ENCODE peak calls at places on chromosomes 13 and 19, in ten cellular contexts. N is stomach, M is AG04450, C is mammary epithelial cell, B is astrocyte of the cerebellum, W is type B pancreatic cell, F is progenitor cell of endocrine pancreas, I is fibroblast of lung, V is HFFc6, K is AG04449. A is an unnamed sample.

GRCh38 chr13:26623125-26623524 is 65.6 kb downstream of the WASF3 start:
- DNase-seq in V (no peak), N (no peak), I (no peak), K (no peak), B (no peak), M (no peak), F (no peak), C (no peak), W (no peak), A (no peak)

GRCh38 chr19:1324792-1325567 is 39.3 kb downstream of the EFNA2 start:
- DNase-seq in M (peak), W (no peak), K (no peak), B (peak), F (no peak), N (peak), I (peak), V (peak), C (peak), A (no peak)

GRCh38 chr19:55255618-55256423 is 3.0 kb downstream of the PPP6R1 start:
- DNase-seq in M (no peak), K (no peak), W (no peak), I (peak), F (no peak), V (peak), C (peak), B (no peak), N (peak), A (no peak)

GRCh38 chr19:782195-783043 is 14.8 kb upstream of the PTBP1 start:
- DNase-seq in M (no peak), C (no peak), F (peak), K (peak), W (peak), B (no peak), I (peak), V (peak), N (peak), A (no peak)

GRCh38 chr13:111943229-111943795 is 123.6 kb upstream of the SOX1 start:
- DNase-seq in C (no peak), K (no peak), N (peak), I (no peak), F (no peak), W (no peak), V (no peak), B (no peak), M (no peak), A (peak)

GRCh38 chr19:54305141-54305540 is 7.8 kb downstream of the LILRA5 start:
- DNase-seq in W (peak), B (no peak), C (no peak), M (no peak), I (no peak), N (no peak), K (no peak), V (no peak), F (no peak), A (peak)

GRCh38 chr19:3670796-3671679 is 29.2 kb downstream of the PIP5K1C start:
- DNase-seq in M (peak), K (no peak), I (peak), N (peak), V (peak), B (no peak), W (no peak), F (no peak), C (no peak), A (no peak)

GRCh38 chr13:49082653-49083536 is 107.2 kb downstream of the FNDC3A start:
- DNase-seq in W (no peak), N (no peak), B (no peak), F (no peak), I (peak), V (peak), C (peak), K (peak), M (peak), A (no peak)

GRCh38 chr13:109156181-109156935 is 526.9 kb downstream of the MYO16 start:
- DNase-seq in F (no peak), I (peak), C (peak), B (peak), N (no peak), V (peak), M (peak), K (peak), W (no peak), A (no peak)

GRCh38 chr19:50328257-50329145 is 676 bp downstream of the KCNC3 start:
- DNase-seq in C (no peak), W (no peak), I (no peak), K (no peak), V (no peak), F (no peak), B (no peak), M (no peak), N (no peak), A (no peak)

GRCh38 chr19:31256601-31256990 is 92.6 kb downstream of the TSHZ3 start:
- DNase-seq in B (no peak), M (no peak), N (no peak), V (no peak), I (no peak), F (no peak), C (no peak), K (no peak), W (no peak), A (peak)

GRCh38 chr19:30395283-30395682 is 23.1 kb downstream of the ZNF536 start:
- DNase-seq in W (no peak), M (no peak), F (no peak), I (no peak), N (no peak), K (no peak), V (no peak), B (no peak), C (no peak), A (peak)

DNA sequence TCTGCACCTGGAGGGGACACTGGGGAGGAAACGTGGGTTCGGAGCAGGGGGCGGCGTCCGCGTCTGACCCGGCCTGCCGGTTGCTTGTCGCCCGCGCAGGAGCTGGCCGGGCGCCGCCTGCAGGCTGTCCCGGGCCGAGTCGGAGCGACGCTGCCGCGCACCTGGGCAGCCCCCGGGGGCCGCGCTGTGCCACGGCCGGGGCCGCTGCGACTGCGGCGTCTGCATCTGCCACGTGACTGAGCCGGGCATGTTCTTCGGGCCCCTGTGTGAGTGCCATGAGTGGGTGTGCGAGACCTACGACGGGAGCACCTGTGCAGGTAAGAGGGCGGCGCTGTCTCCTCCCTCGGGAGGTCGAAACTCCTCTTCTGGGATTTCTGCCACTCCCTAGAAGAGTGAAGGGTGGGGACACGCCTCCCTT is 1.3 kb downstream of the ITGBL1 start:
- DNase-seq in K (no peak), M (no peak), W (no peak), V (no peak), C (peak), N (peak), B (no peak), F (no peak), I (no peak), A (no peak)
- TF ChIP-seq CTCF in K (peak), M (no peak), W (no peak), V (peak), C (no peak), N (no peak), B (peak), F (no peak), I (peak), A (no peak)

GRCh38 chr19:33311326-33311682 is 9.0 kb upstream of the CEBPA start:
- DNase-seq in N (peak), B (no peak), C (no peak), M (no peak), I (no peak), V (no peak), K (no peak), F (no peak), W (no peak), A (no peak)

GRCh38 chr19:33309826-33310225 is 7.5 kb upstream of the CEBPA start:
- DNase-seq in W (peak), C (no peak), M (no peak), F (no peak), V (no peak), N (no peak), B (no peak), I (no peak), K (no peak), A (no peak)

GRCh38 chr19:33312065-33312464 is 9.7 kb upstream of the CEBPA start:
- DNase-seq in C (no peak), F (no peak), M (no peak), I (no peak), N (no peak), V (no peak), K (no peak), W (peak), B (no peak), A (no peak)

GRCh38 chr19:33306853-33307792 is 4.8 kb upstream of the CEBPA start:
- DNase-seq in M (no peak), F (no peak), W (peak), V (no peak), I (no peak), C (no peak), N (peak), B (no peak), K (no peak), A (no peak)

GRCh38 chr19:33310606-33311325 is 8.4 kb upstream of the CEBPA start:
- DNase-seq in V (no peak), M (no peak), K (no peak), N (peak), B (no peak), I (no peak), F (no peak), W (no peak), C (no peak), A (no peak)
- TF ChIP-seq CTCF in V (no peak), M (no peak), K (no peak), N (no peak), B (no peak), I (no peak), F (no peak), W (no peak), C (no peak), A (no peak)

DNA sequence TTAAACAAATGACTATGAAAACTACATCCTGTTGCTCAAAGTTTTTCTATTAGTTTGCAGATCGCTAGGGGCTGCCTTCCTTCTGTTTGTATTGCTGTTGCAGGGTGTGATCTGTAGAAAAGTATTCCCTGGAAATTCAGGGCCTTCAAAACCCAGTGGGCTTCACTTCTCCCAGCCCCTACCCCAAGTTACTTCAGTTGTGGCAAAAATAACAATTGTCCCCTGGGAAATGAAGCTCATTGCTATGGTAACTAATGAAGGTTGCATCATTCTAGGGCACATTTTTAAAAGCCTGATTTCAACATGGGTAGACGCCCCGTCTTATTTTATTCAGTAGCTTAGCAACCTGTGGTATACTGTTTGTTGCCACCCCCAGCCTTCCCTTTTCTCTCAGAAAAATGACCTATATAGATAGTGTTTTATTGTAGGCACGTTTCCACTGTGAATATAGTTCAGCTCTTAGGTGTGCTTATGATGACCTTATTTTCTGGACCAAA is 60.9 kb downstream of the WDFY2 start:
- DNase-seq in B (peak), W (no peak), N (no peak), I (peak), C (peak), F (no peak), M (no peak), K (no peak), V (peak), A (no peak)
- TF ChIP-seq CTCF in B (no peak), W (no peak), N (no peak), I (no peak), C (no peak), F (no peak), M (peak), K (no peak), V (no peak), A (peak)

DNA sequence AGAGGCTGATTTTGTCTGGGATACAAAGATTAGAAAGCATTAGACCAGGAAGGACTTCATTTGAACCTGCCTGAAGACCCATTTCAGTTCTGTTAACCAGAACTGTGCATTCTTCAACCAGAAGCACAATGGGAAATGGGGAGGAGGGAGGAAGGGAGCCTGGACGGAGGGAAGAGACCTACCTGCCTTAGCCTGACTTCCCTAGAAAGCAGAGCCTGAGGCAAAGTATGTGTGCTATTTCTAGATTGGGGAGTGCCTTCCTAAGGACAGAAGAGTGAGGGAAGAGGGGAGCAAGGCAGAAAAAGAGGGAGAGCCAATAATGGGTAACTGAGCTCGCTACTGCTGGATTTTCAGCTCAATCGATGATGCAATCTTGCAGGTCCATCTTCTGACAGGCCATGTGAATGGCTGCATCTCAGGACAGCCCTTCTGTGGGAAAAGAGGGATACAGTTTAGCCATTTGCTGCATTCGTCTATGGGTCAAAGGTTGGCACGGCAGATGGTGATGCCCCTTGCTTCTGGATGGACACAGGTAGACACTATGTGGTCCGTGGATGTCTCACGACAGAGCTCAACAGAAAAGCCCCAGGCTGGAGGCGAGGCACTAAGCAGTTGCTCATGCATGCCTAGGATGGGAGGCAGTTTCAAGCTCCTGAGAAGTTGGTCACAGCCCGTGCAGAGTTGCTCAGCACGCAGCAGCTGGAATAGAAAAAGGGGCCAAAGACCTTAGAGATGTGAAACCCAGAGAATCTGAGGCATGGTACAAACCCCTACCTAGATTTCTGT is 78.8 kb upstream of the UBL3 start:
- DNase-seq in C (no peak), M (no peak), W (no peak), N (no peak), B (no peak), F (no peak), K (no peak), V (no peak), I (no peak), A (no peak)
- TF ChIP-seq CTCF in C (no peak), M (no peak), W (no peak), N (no peak), B (no peak), F (no peak), K (no peak), V (no peak), I (no peak), A (no peak)

DNA sequence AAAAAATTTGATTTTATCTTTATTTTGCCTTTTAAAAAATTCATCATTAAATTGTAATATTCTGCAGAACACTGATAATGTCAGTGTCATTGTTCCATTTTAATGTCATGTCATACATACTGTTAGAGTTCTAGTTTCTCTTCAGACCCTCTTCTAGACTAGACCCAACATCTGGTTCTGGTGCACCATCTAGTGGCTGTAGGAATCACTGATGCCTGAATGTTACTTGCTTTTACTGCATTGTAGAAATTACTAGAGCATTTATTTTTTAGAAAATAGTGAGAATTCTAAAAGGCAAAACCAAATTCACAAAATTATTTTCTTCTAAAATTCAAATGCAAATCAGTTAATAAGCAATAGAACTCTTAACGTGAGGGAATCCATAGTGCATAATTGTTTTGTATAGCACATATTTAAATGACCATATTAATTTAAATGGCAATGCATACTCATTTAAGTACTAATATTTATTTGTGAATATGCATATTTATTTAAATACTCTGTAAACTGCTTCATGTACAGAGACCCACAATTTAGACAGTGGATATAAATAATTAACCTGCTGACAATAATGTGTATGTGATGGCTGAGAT is 425.7 kb downstream of the KLF12 start:
- DNase-seq in N (peak), W (no peak), I (peak), B (peak), K (no peak), V (peak), M (peak), F (peak), C (peak), A (no peak)
- TF ChIP-seq CTCF in N (peak), W (peak), I (peak), B (peak), K (peak), V (peak), M (peak), F (peak), C (peak), A (peak)

GRCh38 chr13:23570099-23570926 is at the start of gene TNFRSF19:
- DNase-seq in B (peak), W (no peak), M (peak), V (peak), N (no peak), I (peak), F (no peak), K (peak), C (peak), A (no peak)
- TF ChIP-seq CTCF in B (no peak), W (no peak), M (peak), V (no peak), N (no peak), I (no peak), F (no peak), K (no peak), C (no peak), A (no peak)

DNA sequence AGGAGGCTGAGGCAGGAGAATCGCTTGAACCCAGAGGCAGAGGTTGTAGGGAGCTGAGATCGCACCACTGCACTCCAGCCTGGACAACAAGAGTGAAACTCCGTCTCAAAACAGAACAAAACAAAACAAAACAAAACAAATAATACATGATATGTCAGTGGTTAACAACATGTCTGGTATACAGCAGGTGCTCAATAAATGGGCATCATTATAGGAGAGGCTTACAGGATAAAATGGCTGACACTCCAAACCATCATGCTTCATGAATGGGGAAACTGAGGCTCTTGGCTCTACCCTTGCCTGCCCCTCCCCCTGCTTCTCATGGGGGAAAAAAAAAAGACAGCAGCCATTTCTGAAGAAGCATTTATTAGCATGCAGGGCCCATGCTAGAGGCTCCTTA is 3.0 kb upstream of the RAB3D start:
- DNase-seq in M (no peak), B (no peak), F (no peak), V (no peak), C (no peak), N (no peak), I (no peak), K (no peak), W (no peak), A (no peak)
- TF ChIP-seq CTCF in M (no peak), B (no peak), F (no peak), V (no peak), C (no peak), N (no peak), I (no peak), K (no peak), W (no peak), A (no peak)

GRCh38 chr13:43963726-43964125 is 84.0 kb downstream of the LACC1 start:
- DNase-seq in K (no peak), C (no peak), F (no peak), I (no peak), W (no peak), B (no peak), N (no peak), V (no peak), M (no peak), A (no peak)
- TF ChIP-seq CTCF in K (no peak), C (peak), F (no peak), I (no peak), W (no peak), B (no peak), N (no peak), V (no peak), M (no peak), A (no peak)

A was measured in osteocyte.